ENCODE peak calls at places on chromosomes 3 and 15, in seven cellular contexts. U, C, O, X, K, Y and G are unnamed samples.

GRCh38 chr3:16354291-16354690 is 89.3 kb downstream of the OXNAD1 start:
- DNase-seq in X (no peak), Y (no peak), U (no peak), K (no peak), O (no peak), C (no peak), G (no peak)

GRCh38 chr3:169550284-169550683 is 113.2 kb downstream of the MECOM start:
- DNase-seq in Y (no peak), C (no peak), X (no peak), O (no peak), K (no peak), U (no peak), G (no peak)

GRCh38 chr3:103388214-103388613 is 953.4 kb downstream of the ZPLD1 start:
- DNase-seq in O (no peak), Y (no peak), X (peak; percentile 37), K (no peak), C (no peak), U (no peak), G (no peak)

GRCh38 chr3:12905316-12906071 is 64.1 kb upstream of the RPL32 start:
- DNase-seq in O (no peak), K (no peak), X (no peak), Y (no peak), C (no peak), U (peak; percentile 36), G (no peak)

GRCh38 chr3:30544811-30545210 is 61.6 kb upstream of the TGFBR2 start:
- DNase-seq in K (no peak), U (no peak), C (peak; percentile 64), X (peak; percentile 43), O (no peak), Y (no peak), G (no peak)

GRCh38 chr3:38255627-38256026 is 10.0 kb upstream of the SLC22A13 start:
- DNase-seq in C (no peak), U (no peak), Y (no peak), O (no peak), X (no peak), K (no peak), G (no peak)

GRCh38 chr15:72319360-72319984 is 485 bp downstream of the CELF6 start:
- DNase-seq in O (peak; percentile 74), Y (peak; percentile 37), K (peak; percentile 46), U (peak; percentile 61), C (no peak), X (no peak), G (peak; percentile 64)

GRCh38 chr3:16480861-16481569 is 32.5 kb downstream of the RFTN1 start:
- DNase-seq in K (peak; percentile 56), X (no peak), O (no peak), C (no peak), Y (no peak), U (no peak), G (no peak)

GRCh38 chr15:73683624-73684536 is at the start of gene CD276:
- DNase-seq in Y (no peak), K (no peak), O (peak; percentile 93), C (no peak), X (no peak), U (peak; percentile 73), G (peak; percentile 78)

GRCh38 chr15:78767331-78767951 is 43.8 kb downstream of the ADAMTS7 start:
- DNase-seq in U (no peak), C (no peak), Y (no peak), K (no peak), O (peak; percentile 67), X (no peak), G (no peak)

GRCh38 chr15:89206908-89207331 is 14.5 kb downstream of the RLBP1 start:
- DNase-seq in K (peak; percentile 63), Y (peak; percentile 54), X (peak; percentile 16), U (peak; percentile 63), C (peak; percentile 33), O (peak; percentile 79), G (peak; percentile 88)

GRCh38 chr15:40775740-40776536 is 6.2 kb downstream of the C15orf62 start:
- DNase-seq in O (no peak), C (no peak), U (no peak), X (no peak), K (no peak), Y (no peak), G (no peak)

GRCh38 chr3:137282871-137283270 is 325.1 kb downstream of the IL20RB start:
- DNase-seq in O (no peak), C (no peak), Y (no peak), K (no peak), X (no peak), U (no peak), G (no peak)

GRCh38 chr3:20503394-20504082 is 317.5 kb upstream of the SGO1 start:
- DNase-seq in C (no peak), U (no peak), X (no peak), K (no peak), O (no peak), Y (no peak), G (no peak)

GRCh38 chr3:124552224-124552623 is 178.0 kb upstream of the UMPS start:
- DNase-seq in X (no peak), O (no peak), Y (no peak), C (no peak), U (no peak), K (no peak), G (no peak)

GRCh38 chr15:27627623-27628022 is 471.5 kb downstream of the OCA2 start:
- DNase-seq in C (no peak), U (no peak), Y (no peak), X (no peak), O (no peak), K (no peak), G (no peak)

GRCh38 chr3:101984356-101984755 is 135.0 kb downstream of the NFKBIZ start:
- DNase-seq in X (no peak), C (no peak), K (no peak), Y (no peak), O (no peak), U (no peak), G (no peak)

GRCh38 chr3:101994386-101994785 is 145.1 kb downstream of the NFKBIZ start:
- DNase-seq in K (no peak), C (no peak), Y (no peak), X (no peak), O (no peak), U (no peak), G (no peak)

GRCh38 chr3:101989578-101990200 is 140.4 kb downstream of the NFKBIZ start:
- DNase-seq in X (no peak), U (no peak), O (no peak), K (no peak), C (no peak), Y (no peak), G (no peak)

GRCh38 chr3:101992861-101993260 is 143.5 kb downstream of the NFKBIZ start:
- DNase-seq in O (no peak), X (no peak), K (no peak), Y (no peak), U (no peak), C (no peak), G (no peak)

DNA sequence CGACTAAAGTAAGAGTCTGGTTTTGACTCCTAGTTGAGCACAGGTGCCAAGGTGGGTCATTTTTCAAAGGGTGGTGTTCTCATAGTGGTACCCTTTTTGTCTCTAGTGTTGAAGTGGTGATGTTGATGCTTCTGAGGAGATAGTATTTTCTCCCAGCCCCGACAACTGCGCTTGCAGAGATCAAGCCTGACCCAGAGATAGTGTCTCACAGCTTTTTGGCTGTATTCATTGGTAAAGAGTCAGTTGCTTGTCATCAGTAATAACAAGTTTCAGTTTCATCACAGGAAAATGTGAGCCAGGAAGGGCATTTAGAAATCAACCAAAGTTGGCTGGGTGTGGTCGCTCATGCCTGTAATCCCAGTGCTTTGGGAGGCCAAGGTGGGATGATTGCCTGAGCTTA is 139.3 kb downstream of the NFKBIZ start:
- DNase-seq in C (no peak), O (no peak), U (no peak), K (no peak), Y (no peak), X (no peak), G (no peak)
- H3K4me3 ChIP-seq in C (no peak overlapping the region), O (no peak overlapping the region), U (no peak overlapping the region), K (no peak overlapping the region), Y (no peak overlapping the region), X (no peak overlapping the region), G (no peak overlapping the region)

DNA sequence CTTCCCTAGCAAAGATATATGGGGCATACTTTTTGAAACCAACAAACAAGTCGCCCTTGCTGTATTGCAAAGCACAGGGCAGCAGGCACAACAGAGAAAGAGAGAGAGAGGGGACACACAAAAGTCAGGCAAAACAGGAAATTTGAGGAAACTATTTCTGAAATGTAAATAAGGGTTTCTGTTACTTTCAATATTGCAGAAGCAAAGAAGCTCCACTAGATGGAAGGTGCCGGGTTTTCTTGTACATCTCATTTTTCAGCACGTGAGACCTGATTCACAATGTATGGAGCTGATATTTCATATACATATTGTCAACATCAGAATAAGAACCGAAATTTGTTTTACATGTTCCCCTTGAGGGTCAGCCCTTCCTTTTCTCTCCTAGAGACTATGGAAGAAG is 127.4 kb downstream of the FOXP1 start:
- DNase-seq in O (no peak), U (no peak), K (peak; percentile 54), Y (no peak), X (no peak), C (no peak), G (no peak)
- H3K27ac ChIP-seq in O (no peak overlapping the region), U (no peak overlapping the region), K (peak overlapping the region; percentile 40), Y (peak overlapping the region; percentile 70), X (no peak overlapping the region), C (no peak overlapping the region), G (no peak overlapping the region)

DNA sequence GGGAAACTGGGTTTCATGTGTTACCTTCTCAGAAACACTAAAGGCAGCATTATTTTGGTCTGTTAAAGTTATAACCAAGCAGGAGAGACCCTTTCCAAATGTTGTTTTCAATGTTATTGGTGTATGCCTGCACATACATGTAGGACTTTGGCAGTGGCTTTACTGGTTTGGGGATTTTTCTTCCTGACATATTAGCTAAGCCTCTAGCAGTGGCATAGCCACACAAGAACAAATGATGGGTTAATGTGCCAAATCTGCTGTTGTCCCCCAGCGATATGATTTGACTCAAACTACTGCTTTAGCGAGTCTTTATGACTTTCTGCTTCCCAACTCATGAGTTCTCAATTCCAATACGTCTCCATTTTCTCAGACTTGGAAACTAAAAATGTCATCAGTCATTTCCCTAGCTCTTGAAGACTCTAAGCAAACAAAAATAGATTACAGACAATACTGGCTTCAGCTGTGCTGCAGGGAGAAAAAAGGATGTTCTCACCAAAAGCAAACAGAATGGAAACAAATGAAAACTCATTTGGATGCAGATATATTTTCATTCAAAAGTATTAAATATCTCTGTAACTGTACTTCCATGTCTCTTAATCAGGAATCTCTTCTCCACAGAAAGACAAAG is 29.6 kb downstream of the TPM1 start:
- DNase-seq in K (no peak), U (no peak), Y (no peak), C (no peak), X (no peak), O (no peak), G (no peak)
- H3K4me3 ChIP-seq in K (no peak overlapping the region), U (no peak overlapping the region), Y (no peak overlapping the region), C (no peak overlapping the region), X (no peak overlapping the region), O (no peak overlapping the region), G (no peak overlapping the region)

GRCh38 chr3:66441124-66441523 is 59.7 kb downstream of the LRIG1 start:
- DNase-seq in O (no peak), U (no peak), Y (no peak), C (no peak), K (no peak), X (no peak), G (no peak)

GRCh38 chr3:66443404-66443803 is 57.4 kb downstream of the LRIG1 start:
- DNase-seq in O (no peak), X (no peak), C (no peak), K (no peak), Y (no peak), U (no peak), G (no peak)

GRCh38 chr3:66442254-66443249 is 58.3 kb downstream of the LRIG1 start:
- DNase-seq in X (peak; percentile 69), Y (no peak), C (no peak), U (peak; percentile 87), O (peak; percentile 83), K (no peak), G (peak; percentile 61)

GRCh38 chr3:66439666-66440344 is 61.0 kb downstream of the LRIG1 start:
- DNase-seq in K (no peak), U (no peak), O (no peak), Y (no peak), X (no peak), C (no peak), G (no peak)

GRCh38 chr3:66441692-66442091 is 59.1 kb downstream of the LRIG1 start:
- DNase-seq in K (no peak), U (no peak), C (no peak), X (no peak), O (no peak), Y (no peak), G (no peak)
- H3K27ac ChIP-seq in K (no peak overlapping the region), U (peak overlapping the region; percentile 69), C (no peak overlapping the region), X (peak overlapping the region; percentile 52), O (peak overlapping the region; percentile 70), Y (no peak overlapping the region), G (no peak overlapping the region)